ENCODE peak calls at places on chromosomes 5 and 9, in eight cellular contexts. O, G, Z, Q, W, H, J and K are unnamed samples.

GRCh38 chr9:20683351-20684034 is 566 bp upstream of the FOCAD start:
- DNase-seq in H (peak), O (no peak), Q (peak), W (peak), G (peak), Z (no peak), J (peak), K (no peak)

GRCh38 chr9:129617167-129617566 is 3.7 kb downstream of the C9orf50 start:
- DNase-seq in G (no peak), W (no peak), Q (no peak), H (no peak), Z (no peak), J (no peak), O (no peak), K (no peak)

GRCh38 chr9:100690438-100690837 is 112.6 kb downstream of the CAVIN4 start:
- DNase-seq in G (no peak), W (no peak), Q (no peak), O (no peak), Z (no peak), J (no peak), H (no peak), K (no peak)

GRCh38 chr9:114906922-114907571 is 23.3 kb downstream of the TNFSF8 start:
- DNase-seq in Z (peak), G (no peak), Q (peak), W (no peak), H (peak), O (peak), J (no peak), K (no peak)

GRCh38 chr9:70407081-70407503 is 7.4 kb downstream of the KLF9 start:
- DNase-seq in W (no peak), H (no peak), Q (no peak), O (no peak), J (peak), G (no peak), Z (no peak), K (no peak)

GRCh38 chr5:76303917-76304316 is 99.2 kb upstream of the IQGAP2 start:
- DNase-seq in W (no peak), Q (peak), J (no peak), H (no peak), Z (peak), G (peak), O (no peak), K (no peak)

GRCh38 chr9:92717201-92718085 is 47.2 kb downstream of the BICD2 start:
- DNase-seq in J (no peak), O (no peak), H (no peak), Z (no peak), G (no peak), W (no peak), Q (no peak), K (no peak)

GRCh38 chr9:130885422-130886375 is 10.9 kb downstream of the QRFP start:
- DNase-seq in H (no peak), J (no peak), G (no peak), Z (no peak), O (no peak), Q (no peak), W (no peak), K (no peak)

GRCh38 chr9:3916984-3917383 is 382.9 kb downstream of the GLIS3 start:
- DNase-seq in O (no peak), G (no peak), J (peak), Z (no peak), Q (no peak), W (no peak), H (no peak), K (no peak)

GRCh38 chr5:90981821-90982220 is 401.3 kb downstream of the ARRDC3 start:
- DNase-seq in H (no peak), J (no peak), O (no peak), G (no peak), Q (no peak), Z (no peak), W (no peak), K (no peak)

GRCh38 chr5:160638141-160638742 is 213.8 kb downstream of the ATP10B start:
- DNase-seq in G (peak), O (no peak), Q (no peak), W (no peak), H (no peak), J (no peak), Z (no peak), K (no peak)

GRCh38 chr5:150782850-150783249 is 4.3 kb downstream of the SMIM3 start:
- DNase-seq in O (no peak), H (no peak), G (no peak), Z (no peak), W (no peak), J (no peak), Q (no peak), K (no peak)

GRCh38 chr9:132669636-132670358 is at the start of gene DDX31:
- DNase-seq in J (peak), Q (peak), Z (peak), W (peak), O (peak), G (peak), H (peak), K (peak)

GRCh38 chr5:137273511-137273910 is 225.6 kb downstream of the SPOCK1 start:
- DNase-seq in O (no peak), J (no peak), W (no peak), Q (no peak), G (no peak), Z (no peak), H (no peak), K (no peak)

GRCh38 chr5:176659440-176659839 is 12.2 kb downstream of the TSPAN17 start:
- DNase-seq in Z (no peak), G (no peak), H (no peak), J (no peak), Q (no peak), O (no peak), W (no peak), K (no peak)

GRCh38 chr9:128136816-128137793 is 9.6 kb upstream of the PTGES2 start:
- DNase-seq in Z (no peak), G (no peak), W (no peak), O (no peak), H (no peak), Q (no peak), J (peak), K (no peak)

GRCh38 chr9:85009251-85009650 is 339.7 kb downstream of the NTRK2 start:
- DNase-seq in O (no peak), G (no peak), W (no peak), J (no peak), Z (no peak), Q (no peak), H (no peak), K (no peak)

GRCh38 chr5:35924122-35924949 is 14.1 kb downstream of the CAPSL start:
- DNase-seq in Z (no peak), H (no peak), W (no peak), Q (peak), O (no peak), J (peak), G (no peak), K (no peak)

GRCh38 chr5:149206524-149207141 is 65.0 kb upstream of the AFAP1L1 start:
- DNase-seq in G (no peak), O (no peak), Z (no peak), Q (no peak), W (no peak), H (no peak), J (no peak), K (no peak)

GRCh38 chr5:390571-391491 is 52.1 kb upstream of the EXOC3 start:
- DNase-seq in G (no peak), W (no peak), Q (peak), Z (no peak), H (no peak), O (no peak), J (no peak), K (no peak)

GRCh38 chr5:97499605-97500004 is 316.6 kb upstream of the RIOK2 start:
- DNase-seq in W (no peak), H (no peak), J (no peak), Q (no peak), O (no peak), G (no peak), Z (no peak), K (peak)

GRCh38 chr9:79858509-79858908 is 286.7 kb downstream of the TLE4 start:
- DNase-seq in O (no peak), W (no peak), G (peak), H (no peak), Z (peak), Q (peak), J (no peak), K (peak)

GRCh38 chr5:105392122-105392709 is 1829.6 kb upstream of the NUDT12 start:
- DNase-seq in H (no peak), J (no peak), W (no peak), G (no peak), Q (no peak), O (no peak), Z (no peak), K (no peak)

GRCh38 chr5:10366310-10367297 is 13.1 kb downstream of the MARCHF6 start:
- DNase-seq in H (no peak), J (no peak), W (no peak), Z (no peak), G (peak), Q (peak), O (no peak), K (peak)

GRCh38 chr5:141094481-141095262 is at the start of gene PCDHB2:
- DNase-seq in H (no peak), Q (no peak), G (peak), W (peak), J (no peak), Z (peak), O (peak), K (peak)

GRCh38 chr5:113376640-113377039 is 58.1 kb downstream of the TSSK1B start:
- DNase-seq in Q (no peak), W (no peak), H (no peak), Z (no peak), G (no peak), J (no peak), O (no peak), K (no peak)

GRCh38 chr9:4603830-4604229 is 58.3 kb upstream of the PLPP6 start:
- DNase-seq in G (no peak), O (no peak), Q (no peak), Z (no peak), H (no peak), J (no peak), W (no peak), K (no peak)